ENCODE peak calls at places on chromosomes 4 and X, in seven cellular contexts. W, L, A, Q, Z, K and P are unnamed samples.

GRCh38 chr4:88382621-88383020 is 4.0 kb downstream of the HERC6 start:
- DNase-seq in W (no peak), L (no peak), A (peak), Q (no peak), Z (peak), K (no peak), P (no peak)

GRCh38 chr4:25860586-25861421 is 2.0 kb downstream of the SEL1L3 start:
- DNase-seq in W (no peak), L (no peak), A (no peak), Q (no peak), Z (no peak), K (no peak), P (no peak)

GRCh38 chrX:72349190-72349589 is 43.5 kb upstream of the CITED1 start:
- DNase-seq in W (no peak), L (no peak), A (peak), Q (no peak), Z (no peak), K (no peak), P (no peak)

GRCh38 chr4:24172406-24172805 is 282.6 kb upstream of the PPARGC1A start:
- DNase-seq in W (no peak), L (no peak), A (no peak), Q (no peak), Z (no peak), K (no peak), P (no peak)

GRCh38 chrX:2320089-2320488 is 180.7 kb downstream of the DHRSX start:
- DNase-seq in W (no peak), L (no peak), A (no peak), Q (no peak), Z (no peak), K (no peak), P (no peak)

GRCh38 chrX:134737061-134737460 is 78.8 kb upstream of the PLAC1 start:
- DNase-seq in W (no peak), L (no peak), A (no peak), Q (no peak), Z (no peak), K (no peak), P (no peak)

GRCh38 chrX:123869488-123869887 is 9.6 kb downstream of the XIAP start:
- DNase-seq in W (no peak), L (no peak), A (no peak), Q (no peak), Z (peak), K (no peak), P (no peak)

GRCh38 chr4:107888237-107888636 is 43.1 kb upstream of the CYP2U1 start:
- DNase-seq in W (no peak), L (no peak), A (no peak), Q (no peak), Z (no peak), K (no peak), P (no peak)

GRCh38 chr4:3375688-3376087 is 66.1 kb upstream of the HGFAC start:
- DNase-seq in W (no peak), L (no peak), A (no peak), Q (peak), Z (peak), K (peak), P (peak)

DNA sequence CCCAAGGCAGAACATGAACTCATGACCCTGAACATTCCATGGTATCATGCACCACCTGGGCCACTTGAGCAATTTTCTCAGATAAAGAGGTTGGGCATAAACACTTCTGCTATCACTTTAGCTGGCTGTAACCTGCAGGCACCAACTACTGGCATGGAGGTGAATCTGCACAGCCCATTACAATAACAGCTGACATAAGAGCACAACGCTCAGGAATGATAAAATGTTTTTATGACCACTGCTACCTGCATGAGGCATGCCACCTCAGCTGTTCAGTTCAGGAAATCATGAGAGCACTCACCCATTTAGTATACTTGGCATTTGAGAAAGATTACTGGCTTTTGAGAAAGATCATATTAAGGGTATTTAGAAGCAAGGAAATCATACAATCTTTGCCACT is 85.7 kb upstream of the SPIN4 start:
- DNase-seq in W (no peak), L (no peak), A (no peak), Q (no peak), Z (no peak), K (no peak), P (no peak)
- TF ChIP-seq CTCF in W (no peak), L (no peak), A (no peak), Q (no peak), Z (no peak), K (no peak), P (no peak)

GRCh38 chrX:153688534-153688899 is 791 bp downstream of the SLC6A8 start:
- DNase-seq in W (no peak), L (no peak), A (no peak), Q (no peak), Z (no peak), K (no peak), P (no peak)

GRCh38 chrX:153690466-153690865 is 2.7 kb downstream of the SLC6A8 start:
- DNase-seq in W (no peak), L (no peak), A (no peak), Q (no peak), Z (no peak), K (no peak), P (no peak)

GRCh38 chrX:153688900-153689590 is 1.3 kb downstream of the SLC6A8 start:
- DNase-seq in W (no peak), L (no peak), A (no peak), Q (no peak), Z (no peak), K (no peak), P (no peak)

GRCh38 chrX:153688071-153688470 is 345 bp downstream of the SLC6A8 start:
- DNase-seq in W (no peak), L (no peak), A (no peak), Q (no peak), Z (no peak), K (no peak), P (no peak)

DNA sequence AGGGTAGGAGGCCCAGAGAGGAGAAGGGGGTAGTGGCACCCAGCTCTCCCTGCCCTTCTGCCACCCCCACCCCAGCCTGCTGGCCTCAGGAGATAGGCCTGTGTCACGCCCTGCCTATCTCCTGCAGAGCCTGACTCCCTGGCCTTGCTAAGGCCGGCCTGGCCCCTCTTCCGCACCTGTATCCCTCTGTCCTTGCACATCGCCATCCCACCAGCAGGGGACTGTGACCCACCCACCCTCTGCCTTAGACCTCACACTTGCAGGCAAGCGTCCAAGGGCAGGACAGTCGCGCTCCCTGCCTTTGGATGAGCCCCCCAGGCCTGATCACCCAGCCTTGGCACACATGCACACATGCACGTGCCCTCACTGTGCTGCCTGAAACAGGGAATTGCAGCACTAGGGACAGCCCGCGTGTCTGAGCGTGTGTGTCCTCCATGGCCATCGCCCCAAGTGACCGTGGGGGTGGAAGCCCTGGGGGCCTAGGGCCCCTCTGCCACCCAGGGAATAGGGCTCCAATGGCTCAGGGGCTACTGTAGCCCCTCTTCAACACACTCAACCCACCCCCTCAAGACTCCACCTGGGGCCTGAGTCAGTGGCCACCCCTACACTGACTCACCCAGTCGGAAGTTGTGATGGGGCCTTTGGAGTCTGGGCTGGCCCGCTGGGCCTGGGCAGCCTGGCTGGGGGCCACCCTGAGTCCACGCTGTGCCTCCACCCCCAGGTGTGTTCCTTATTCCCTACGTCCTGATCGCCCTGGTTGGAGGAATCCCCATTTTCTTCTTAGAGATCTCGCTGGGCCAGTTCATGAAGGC is 2.1 kb downstream of the SLC6A8 start:
- DNase-seq in W (no peak), L (no peak), A (no peak), Q (peak), Z (peak), K (no peak), P (no peak)
- TF ChIP-seq CTCF in W (no peak), L (no peak), A (no peak), Q (no peak), Z (peak), K (peak), P (no peak)

GRCh38 chrX:148288451-148288850 is 212.0 kb upstream of the AFF2 start:
- DNase-seq in W (no peak), L (no peak), A (no peak), Q (no peak), Z (no peak), K (no peak), P (no peak)

GRCh38 chrX:148281920-148282319 is 218.5 kb upstream of the AFF2 start:
- DNase-seq in W (no peak), L (no peak), A (no peak), Q (no peak), Z (no peak), K (no peak), P (no peak)

DNA sequence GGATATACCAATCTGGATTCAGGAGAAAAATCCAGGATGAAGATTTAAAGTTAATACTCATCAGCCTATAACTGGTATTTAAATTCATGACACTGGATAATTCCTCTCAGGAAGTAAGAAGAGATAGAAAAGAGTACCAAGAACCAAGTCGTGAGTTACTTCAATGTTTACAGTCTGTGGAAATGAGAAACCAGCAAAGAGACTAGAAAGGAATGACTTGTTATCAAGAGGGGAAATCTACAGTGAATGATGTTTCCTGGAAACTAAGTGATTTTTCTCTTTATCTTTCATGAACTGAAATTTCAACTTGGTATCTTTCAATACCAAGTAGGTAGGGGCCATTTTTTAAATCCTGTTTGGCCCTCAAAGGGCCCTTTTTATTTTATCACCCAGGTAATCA is 217.9 kb upstream of the AFF2 start:
- DNase-seq in W (no peak), L (no peak), A (no peak), Q (no peak), Z (no peak), K (no peak), P (no peak)
- TF ChIP-seq CTCF in W (no peak), L (no peak), A (no peak), Q (no peak), Z (no peak), K (no peak), P (no peak)

GRCh38 chrX:104665691-104666090 is 99.7 kb downstream of the IL1RAPL2 start:
- DNase-seq in W (no peak), L (no peak), A (no peak), Q (no peak), Z (no peak), K (no peak), P (no peak)

GRCh38 chrX:104669063-104669462 is 103.1 kb downstream of the IL1RAPL2 start:
- DNase-seq in W (no peak), L (no peak), A (no peak), Q (no peak), Z (no peak), K (no peak), P (no peak)

GRCh38 chrX:104670051-104670450 is 104.1 kb downstream of the IL1RAPL2 start:
- DNase-seq in W (no peak), L (no peak), A (no peak), Q (no peak), Z (no peak), K (no peak), P (no peak)

GRCh38 chrX:104662694-104663093 is 96.7 kb downstream of the IL1RAPL2 start:
- DNase-seq in W (no peak), L (no peak), A (no peak), Q (no peak), Z (no peak), K (no peak), P (no peak)

GRCh38 chrX:104668550-104668949 is 102.6 kb downstream of the IL1RAPL2 start:
- DNase-seq in W (no peak), L (no peak), A (peak), Q (no peak), Z (peak), K (no peak), P (no peak)
- TF ChIP-seq CTCF in W (no peak), L (no peak), A (no peak), Q (no peak), Z (peak), K (no peak), P (no peak)